ENCODE peak calls at places on chromosomes 1 and 21, in nine cellular contexts. T is PC-3; X is brain microvascular endothelial cell; F is endothelial cell of umbilical vein; B is CD8-positive, alpha-beta memory T cell; O is coronary artery; K is upper lobe of left lung; N is Panc1; V is SJSA1. G is an unnamed sample.

GRCh38 chr21:44415073-44416025 is 40.0 kb upstream of the LRRC3 start:
- DNase-seq in T (no peak), X (no peak), F (no peak), B (no peak), O (no peak), K (no peak), N (no peak), V (peak; percentile 33), G (no peak)

GRCh38 chr1:233025156-233025555 is 74.7 kb downstream of the NTPCR start:
- DNase-seq in T (peak; percentile 67), X (peak; percentile 29), F (peak; percentile 68), B (no peak), O (no peak), K (no peak), N (peak; percentile 15), V (peak; percentile 55), G (no peak)

GRCh38 chr1:167489581-167490340 is 28.6 kb downstream of the CD247 start:
- DNase-seq in T (no peak), X (no peak), F (no peak), B (peak; percentile 39), O (no peak), K (no peak), N (no peak), V (no peak), G (no peak)

GRCh38 chr1:8096105-8097011 is 70.2 kb upstream of the ERRFI1 start:
- DNase-seq in T (peak; percentile 97), X (no peak), F (peak; percentile 86), B (no peak), O (no peak), K (no peak), N (peak; percentile 93), V (no peak), G (no peak)

GRCh38 chr1:176619261-176619660 is 156.3 kb downstream of the PAPPA2 start:
- DNase-seq in T (no peak), X (no peak), F (no peak), B (no peak), O (no peak), K (no peak), N (no peak), V (no peak), G (no peak)

GRCh38 chr21:14923468-14923867 is 141.3 kb downstream of the NRIP1 start:
- DNase-seq in T (no peak), X (no peak), F (no peak), B (no peak), O (no peak), K (no peak), N (no peak), V (no peak), G (no peak)

GRCh38 chr1:53959664-53960250 is 13.6 kb downstream of the LRRC42 start:
- DNase-seq in T (peak; percentile 70), X (no peak), F (peak; percentile 28), B (peak; percentile 37), O (no peak), K (no peak), N (no peak), V (no peak), G (no peak)

GRCh38 chr1:83822206-83822605 is 176.7 kb downstream of the TTLL7 start:
- DNase-seq in T (no peak), X (peak; percentile 36), F (no peak), B (no peak), O (no peak), K (no peak), N (no peak), V (no peak), G (no peak)

GRCh38 chr1:119373465-119373864 is 4.9 kb downstream of the HAO2 start:
- DNase-seq in T (peak; percentile 78), X (peak; percentile 47), F (no peak), B (no peak), O (no peak), K (no peak), N (no peak), V (peak; percentile 53), G (no peak)

GRCh38 chr1:228457017-228457395 is 30.2 kb upstream of the RNF187 start:
- DNase-seq in T (no peak), X (no peak), F (no peak), B (no peak), O (no peak), K (no peak), N (no peak), V (no peak), G (no peak)

GRCh38 chr1:228457396-228458176 is 29.6 kb upstream of the RNF187 start:
- DNase-seq in T (peak; percentile 100), X (peak; percentile 98), F (peak; percentile 99), B (peak; percentile 93), O (peak; percentile 87), K (peak; percentile 94), N (peak; percentile 86), V (peak; percentile 81), G (peak; percentile 86)

GRCh38 chr1:228456252-228457016 is 30.7 kb upstream of the RNF187 start:
- DNase-seq in T (no peak), X (no peak), F (no peak), B (no peak), O (no peak), K (no peak), N (no peak), V (no peak), G (no peak)

GRCh38 chr1:228454238-228454637 is 32.9 kb upstream of the RNF187 start:
- DNase-seq in T (no peak), X (no peak), F (no peak), B (no peak), O (no peak), K (no peak), N (no peak), V (no peak), G (no peak)

GRCh38 chr1:228455715-228456114 is 31.5 kb upstream of the RNF187 start:
- DNase-seq in T (peak; percentile 42), X (no peak), F (no peak), B (no peak), O (no peak), K (no peak), N (no peak), V (no peak), G (no peak)
- H3K27ac ChIP-seq in T (no peak overlapping the region), X (no peak overlapping the region), F (no peak overlapping the region), B (peak overlapping the region; percentile 95), O (no peak overlapping the region), K (no peak overlapping the region), N (no peak overlapping the region), V (no peak overlapping the region), G (no peak overlapping the region)

GRCh38 chr1:204317170-204317569 is 42.6 kb downstream of the PLEKHA6 start:
- DNase-seq in T (no peak), X (no peak), F (no peak), B (no peak), O (no peak), K (no peak), N (no peak), V (no peak), G (no peak)

GRCh38 chr1:204318324-204318723 is 41.4 kb downstream of the PLEKHA6 start:
- DNase-seq in T (no peak), X (no peak), F (no peak), B (no peak), O (no peak), K (no peak), N (no peak), V (no peak), G (no peak)

GRCh38 chr1:204314893-204315735 is 44.6 kb downstream of the PLEKHA6 start:
- DNase-seq in T (no peak), X (no peak), F (no peak), B (no peak), O (no peak), K (no peak), N (no peak), V (no peak), G (no peak)

GRCh38 chr1:204314209-204314892 is 45.4 kb downstream of the PLEKHA6 start:
- DNase-seq in T (peak; percentile 31), X (no peak), F (no peak), B (no peak), O (no peak), K (no peak), N (no peak), V (no peak), G (no peak)

GRCh38 chr1:204316164-204316563 is 43.6 kb downstream of the PLEKHA6 start:
- DNase-seq in T (no peak), X (no peak), F (no peak), B (no peak), O (no peak), K (no peak), N (no peak), V (no peak), G (no peak)
- H3K27ac ChIP-seq in T (no peak overlapping the region), X (no peak overlapping the region), F (no peak overlapping the region), B (no peak overlapping the region), O (no peak overlapping the region), K (no peak overlapping the region), N (no peak overlapping the region), V (no peak overlapping the region), G (peak overlapping the region; percentile 68)

DNA sequence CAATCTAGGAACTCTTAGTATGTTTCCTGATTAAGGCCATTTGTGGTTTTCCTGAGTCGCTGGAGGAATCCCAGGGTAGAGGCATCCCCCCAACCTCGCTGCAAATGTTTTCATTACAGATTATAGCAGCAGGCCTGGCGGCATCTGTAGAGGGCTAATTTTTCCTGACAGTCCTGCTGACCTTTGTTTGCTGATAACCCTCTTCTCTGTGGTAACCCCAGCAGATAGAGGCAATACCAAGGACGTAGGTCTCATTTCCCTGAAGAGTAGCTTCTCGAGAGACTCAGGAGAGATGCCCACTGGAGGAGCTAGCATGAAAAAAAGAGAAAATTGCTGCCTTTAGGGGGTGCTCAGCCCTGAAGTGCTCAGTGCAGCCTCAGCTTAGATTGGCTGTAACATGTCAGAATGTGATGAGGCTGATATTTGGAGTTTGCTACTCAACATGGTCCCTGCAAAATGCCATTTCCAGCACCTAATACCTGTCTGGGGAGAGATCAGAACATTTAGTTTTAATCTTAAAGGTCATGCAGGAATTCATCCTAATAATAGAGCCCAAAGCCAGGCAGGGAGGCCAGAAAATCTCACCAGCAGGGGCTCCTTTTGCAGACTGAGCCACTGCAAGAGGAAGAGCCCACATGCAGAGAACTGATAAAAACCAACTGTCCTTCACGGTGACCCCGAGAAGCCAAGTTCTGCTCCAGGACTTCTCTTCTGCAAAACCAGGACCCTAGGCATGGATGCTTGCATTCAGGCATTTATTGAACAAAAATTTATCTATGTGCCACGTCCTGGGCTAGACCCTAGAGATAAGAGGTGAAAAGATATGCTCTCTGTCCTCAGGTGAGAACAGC is 184.5 kb downstream of the KAZN start:
- DNase-seq in T (no peak), X (no peak), F (no peak), B (no peak), O (no peak), K (no peak), N (no peak), V (no peak), G (no peak)
- H3K27ac ChIP-seq in T (no peak overlapping the region), X (no peak overlapping the region), F (no peak overlapping the region), B (no peak overlapping the region), O (no peak overlapping the region), K (no peak overlapping the region), N (no peak overlapping the region), V (no peak overlapping the region), G (no peak overlapping the region)

DNA sequence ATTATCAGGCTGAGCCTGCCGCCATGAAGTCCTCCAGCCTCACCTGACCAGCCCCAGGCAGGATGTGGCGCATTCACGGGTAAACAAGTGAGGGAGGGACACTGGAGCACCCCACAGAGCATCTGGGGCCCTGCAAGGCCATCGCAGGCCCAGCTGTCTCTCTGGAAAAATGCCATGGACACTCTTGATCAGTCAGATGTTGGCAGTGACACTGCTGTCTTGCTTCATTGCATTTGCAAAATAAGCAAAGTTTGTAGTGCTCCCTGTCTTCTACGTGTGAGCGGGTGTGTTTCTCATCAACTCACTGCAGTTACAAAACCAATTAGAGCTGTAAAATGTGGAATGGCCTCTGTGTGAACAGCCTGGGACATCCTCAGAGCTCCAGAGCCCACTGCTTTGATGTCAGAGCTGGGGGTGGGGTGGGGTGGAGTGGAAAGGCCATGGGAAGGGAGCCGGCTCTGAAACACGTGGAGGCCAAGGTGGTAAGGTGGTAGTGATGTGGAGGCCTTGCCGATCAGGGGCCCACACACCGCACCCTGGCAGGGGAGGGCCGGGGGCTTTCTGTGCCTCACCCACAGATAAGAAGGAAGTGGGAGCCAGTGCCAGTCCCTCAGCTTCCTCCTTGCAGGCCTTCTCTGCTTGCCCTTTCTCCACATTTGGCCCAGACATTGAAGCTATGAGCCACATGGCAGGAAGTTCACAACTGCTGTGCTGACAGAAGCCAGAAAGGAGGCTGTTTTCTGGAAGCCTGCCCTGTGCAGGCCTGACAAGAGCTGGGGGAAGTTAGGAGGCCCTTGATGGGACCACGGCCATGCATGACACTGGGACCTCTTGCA is 254.9 kb downstream of the RHOU start:
- DNase-seq in T (no peak), X (no peak), F (peak; percentile 16), B (no peak), O (peak; percentile 83), K (peak; percentile 79), N (no peak), V (no peak), G (peak; percentile 40)
- H3K27ac ChIP-seq in T (no peak overlapping the region), X (no peak overlapping the region), F (no peak overlapping the region), B (no peak overlapping the region), O (peak overlapping the region; percentile 45), K (peak overlapping the region; percentile 79), N (no peak overlapping the region), V (no peak overlapping the region), G (peak overlapping the region; percentile 77)

G was measured in caudate nucleus.